ENCODE peak calls at places on chromosomes 7 and 10, in eight cellular contexts. One of them, this sample, is unnamed.

GRCh38 chr10:82358486-82359097 is 483.6 kb downstream of the NRG3 start:
- DNase-seq in AG08396: peak
- DNase-seq in cardiac muscle cell: peak
- DNase-seq in B cell: no peak
- DNase-seq in Right ventricle myocardium superior: peak
- DNase-seq in EH: no peak
- DNase-seq in PC-3: no peak
- DNase-seq in omental fat pad: no peak
- DNase-seq in this sample: peak

GRCh38 chr10:113683300-113683699 is 3.6 kb downstream of the CASP7 start:
- DNase-seq in cardiac muscle cell: no peak
- DNase-seq in PC-3: no peak
- DNase-seq in AG08396: no peak
- DNase-seq in B cell: no peak
- DNase-seq in omental fat pad: no peak
- DNase-seq in EH: no peak
- DNase-seq in Right ventricle myocardium superior: no peak
- DNase-seq in this sample: no peak

GRCh38 chr7:133695976-133696531 is 431.1 kb upstream of the LRGUK start:
- DNase-seq in AG08396: no peak
- DNase-seq in Right ventricle myocardium superior: no peak
- DNase-seq in cardiac muscle cell: no peak
- DNase-seq in B cell: no peak
- DNase-seq in EH: no peak
- DNase-seq in omental fat pad: no peak
- DNase-seq in PC-3: peak
- DNase-seq in this sample: no peak

GRCh38 chr10:70169661-70170364 is 501 bp downstream of the SAR1A start:
- DNase-seq in B cell: no peak
- DNase-seq in EH: no peak
- DNase-seq in cardiac muscle cell: no peak
- DNase-seq in omental fat pad: no peak
- DNase-seq in PC-3: no peak
- DNase-seq in Right ventricle myocardium superior: no peak
- DNase-seq in AG08396: no peak
- DNase-seq in this sample: no peak

GRCh38 chr10:47456794-47457527 is 27.0 kb downstream of the ANXA8 start:
- DNase-seq in B cell: no peak
- DNase-seq in Right ventricle myocardium superior: no peak
- DNase-seq in PC-3: no peak
- DNase-seq in AG08396: no peak
- DNase-seq in cardiac muscle cell: no peak
- DNase-seq in EH: no peak
- DNase-seq in omental fat pad: no peak
- DNase-seq in this sample: no peak

GRCh38 chr7:47710201-47710935 is 128.5 kb upstream of the TNS3 start:
- DNase-seq in Right ventricle myocardium superior: no peak
- DNase-seq in B cell: no peak
- DNase-seq in EH: no peak
- DNase-seq in omental fat pad: no peak
- DNase-seq in AG08396: no peak
- DNase-seq in cardiac muscle cell: peak
- DNase-seq in PC-3: no peak
- DNase-seq in this sample: peak

GRCh38 chr10:77405771-77406241 is 231.8 kb downstream of the KCNMA1 start:
- DNase-seq in AG08396: peak
- DNase-seq in Right ventricle myocardium superior: no peak
- DNase-seq in cardiac muscle cell: peak
- DNase-seq in omental fat pad: no peak
- DNase-seq in B cell: no peak
- DNase-seq in EH: peak
- DNase-seq in PC-3: peak
- DNase-seq in this sample: peak

GRCh38 chr7:130134106-130134636 is 63.8 kb downstream of the KLHDC10 start:
- DNase-seq in AG08396: no peak
- DNase-seq in EH: no peak
- DNase-seq in PC-3: no peak
- DNase-seq in B cell: no peak
- DNase-seq in Right ventricle myocardium superior: no peak
- DNase-seq in cardiac muscle cell: no peak
- DNase-seq in omental fat pad: no peak
- DNase-seq in this sample: no peak

GRCh38 chr7:71735961-71736556 is 604.1 kb downstream of the GALNT17 start:
- DNase-seq in PC-3: peak
- DNase-seq in Right ventricle myocardium superior: peak
- DNase-seq in EH: peak
- DNase-seq in B cell: peak
- DNase-seq in AG08396: peak
- DNase-seq in omental fat pad: peak
- DNase-seq in cardiac muscle cell: peak
- DNase-seq in this sample: peak

GRCh38 chr7:114415054-114415997 is 711 bp downstream of the FOXP2 start:
- DNase-seq in cardiac muscle cell: no peak
- DNase-seq in EH: no peak
- DNase-seq in PC-3: no peak
- DNase-seq in omental fat pad: no peak
- DNase-seq in Right ventricle myocardium superior: no peak
- DNase-seq in B cell: no peak
- DNase-seq in AG08396: no peak
- DNase-seq in this sample: no peak

GRCh38 chr10:79392506-79393176 is 45.4 kb downstream of the PPIF start:
- DNase-seq in EH: no peak
- DNase-seq in Right ventricle myocardium superior: peak
- DNase-seq in PC-3: no peak
- DNase-seq in cardiac muscle cell: no peak
- DNase-seq in B cell: no peak
- DNase-seq in omental fat pad: no peak
- DNase-seq in AG08396: no peak
- DNase-seq in this sample: no peak